ENCODE peak calls at places on chromosome 12, in seven cellular contexts. Z is Right ventricle myocardium superior, W is dorsolateral prefrontal cortex, R is pancreas, Q is AG08395, G is foreskin fibroblast, F is upper lobe of left lung. T is an unnamed sample.

GRCh38 chr12:68951652-68952051 is 18.7 kb upstream of the CPM start:
- DNase-seq in W (no peak), Z (no peak), F (peak), R (no peak), G (peak), Q (no peak), T (no peak)

GRCh38 chr12:4251228-4251891 is 22.2 kb upstream of the CCND2 start:
- DNase-seq in Q (no peak), W (no peak), G (no peak), R (no peak), Z (no peak), F (no peak), T (no peak)

GRCh38 chr12:46364777-46365580 is 7.6 kb downstream of the SLC38A2 start:
- DNase-seq in Z (peak), F (peak), R (peak), G (peak), Q (no peak), W (no peak), T (peak)

GRCh38 chr12:103851127-103851526 is 10.1 kb upstream of the NT5DC3 start:
- DNase-seq in Q (no peak), Z (no peak), F (no peak), W (no peak), G (peak), R (no peak), T (no peak)

GRCh38 chr12:116373610-116374606 is 96.4 kb upstream of the MED13L start:
- DNase-seq in R (no peak), G (no peak), F (no peak), W (no peak), Q (no peak), Z (no peak), T (no peak)

GRCh38 chr12:45674181-45674580 is 55.3 kb upstream of the ARID2 start:
- DNase-seq in Q (no peak), F (no peak), Z (no peak), G (peak), R (no peak), W (no peak), T (no peak)

GRCh38 chr12:34291001-34291400 is 268.7 kb downstream of the ALG10 start:
- DNase-seq in W (peak), R (no peak), Q (no peak), Z (no peak), F (peak), G (no peak), T (no peak)

GRCh38 chr12:66829660-66830325 is 150.9 kb upstream of the GRIP1 start:
- DNase-seq in W (no peak), R (no peak), F (no peak), G (no peak), Z (no peak), Q (no peak), T (no peak)

GRCh38 chr12:85468356-85469157 is 188.5 kb downstream of the ALX1 start:
- DNase-seq in R (peak), W (no peak), F (peak), Z (no peak), Q (peak), G (peak), T (peak)

GRCh38 chr12:7106082-7106481 is 2.9 kb downstream of the C1RL start:
- DNase-seq in R (no peak), F (no peak), W (no peak), Z (no peak), Q (no peak), G (no peak), T (no peak)

GRCh38 chr12:107200394-107200793 is 107.0 kb upstream of the CRY1 start:
- DNase-seq in Q (no peak), G (peak), F (no peak), W (no peak), R (no peak), Z (no peak), T (no peak)

GRCh38 chr12:57430931-57431566 is at the start of gene R3HDM2:
- DNase-seq in Z (peak), G (peak), Q (peak), W (peak), R (peak), F (peak), T (peak)

GRCh38 chr12:71636704-71637115 is 26.9 kb downstream of the ZFC3H1 start:
- DNase-seq in Q (peak), G (peak), W (no peak), F (no peak), Z (no peak), R (no peak), T (peak)

GRCh38 chr12:96046543-96047137 is 11.3 kb upstream of the LTA4H start:
- DNase-seq in R (no peak), F (no peak), G (no peak), W (no peak), Q (no peak), Z (no peak), T (no peak)

GRCh38 chr12:25939606-25940005 is 18.9 kb upstream of the RASSF8 start:
- DNase-seq in Z (no peak), G (no peak), R (no peak), W (no peak), Q (no peak), F (no peak), T (no peak)

GRCh38 chr12:119673634-119674033 is 5.7 kb downstream of the PRKAB1 start:
- DNase-seq in F (peak), W (no peak), Z (no peak), G (no peak), Q (no peak), R (no peak), T (no peak)

GRCh38 chr12:6222009-6222702 is 22.0 kb downstream of the CD9 start:
- DNase-seq in Q (no peak), R (peak), F (peak), G (no peak), W (no peak), Z (no peak), T (no peak)

GRCh38 chr12:118750666-118751065 is 230.7 kb upstream of the SRRM4 start:
- DNase-seq in Q (no peak), F (no peak), Z (no peak), W (no peak), G (no peak), R (no peak), T (no peak)

GRCh38 chr12:65740873-65741600 is 83.2 kb upstream of the HMGA2 start:
- DNase-seq in Q (peak), R (peak), G (peak), W (peak), Z (peak), F (no peak), T (peak)

GRCh38 chr12:122721057-122721545 is 4.5 kb upstream of the HCAR3 start:
- DNase-seq in G (no peak), Q (no peak), W (no peak), F (no peak), Z (no peak), R (no peak), T (no peak)